ENCODE peak calls at places on chromosomes 2 and 18, in nine cellular contexts. W is lower lobe of right lung, A is Caco-2, X is dorsolateral prefrontal cortex, O is hepatocyte, J is bronchial epithelial cell, K is left lung, Q is PC-3, E is SJSA1. T is an unnamed sample.

GRCh38 chr18:48693625-48694262 is 154.9 kb downstream of the CTIF start:
- DNase-seq in A (no peak), J (no peak), E (peak; percentile 19), Q (no peak), X (no peak), O (no peak), K (no peak), W (no peak), T (no peak)

GRCh38 chr2:75102011-75102410 is 97.3 kb downstream of the TACR1 start:
- DNase-seq in W (no peak), J (no peak), O (no peak), Q (no peak), X (no peak), E (no peak), K (no peak), A (no peak), T (no peak)

GRCh38 chr2:85734015-85734414 is 19.8 kb upstream of the ATOH8 start:
- DNase-seq in A (no peak), E (no peak), W (no peak), J (no peak), X (no peak), O (no peak), Q (no peak), K (no peak), T (no peak)

GRCh38 chr2:37671013-37671815 is at the start of gene CDC42EP3:
- DNase-seq in O (peak; percentile 80), Q (peak; percentile 66), J (peak; percentile 41), W (peak; percentile 83), A (peak; percentile 86), X (peak; percentile 64), E (peak; percentile 73), K (peak; percentile 96), T (no peak)

GRCh38 chr2:236871500-236872001 is 214.1 kb upstream of the COPS8 start:
- DNase-seq in Q (peak; percentile 90), E (peak; percentile 95), W (peak; percentile 74), J (peak; percentile 100), O (peak; percentile 76), X (no peak), K (no peak), A (no peak), T (no peak)

GRCh38 chr2:119387381-119388129 is 20.8 kb downstream of the DBI start:
- DNase-seq in W (peak; percentile 88), A (no peak), O (peak; percentile 34), K (no peak), Q (no peak), X (peak; percentile 82), E (no peak), J (peak; percentile 77), T (no peak)

GRCh38 chr18:10912790-10913560 is 236.4 kb downstream of the PIEZO2 start:
- DNase-seq in J (no peak), O (peak; percentile 40), K (no peak), A (no peak), X (no peak), Q (no peak), E (peak; percentile 39), W (no peak), T (no peak)

GRCh38 chr2:63841254-63842022 is at the start of gene UGP2:
- DNase-seq in X (peak; percentile 85), O (peak; percentile 95), Q (peak; percentile 91), A (peak; percentile 95), J (peak; percentile 88), K (peak; percentile 96), E (peak; percentile 95), W (peak; percentile 94), T (peak; percentile 30)

DNA sequence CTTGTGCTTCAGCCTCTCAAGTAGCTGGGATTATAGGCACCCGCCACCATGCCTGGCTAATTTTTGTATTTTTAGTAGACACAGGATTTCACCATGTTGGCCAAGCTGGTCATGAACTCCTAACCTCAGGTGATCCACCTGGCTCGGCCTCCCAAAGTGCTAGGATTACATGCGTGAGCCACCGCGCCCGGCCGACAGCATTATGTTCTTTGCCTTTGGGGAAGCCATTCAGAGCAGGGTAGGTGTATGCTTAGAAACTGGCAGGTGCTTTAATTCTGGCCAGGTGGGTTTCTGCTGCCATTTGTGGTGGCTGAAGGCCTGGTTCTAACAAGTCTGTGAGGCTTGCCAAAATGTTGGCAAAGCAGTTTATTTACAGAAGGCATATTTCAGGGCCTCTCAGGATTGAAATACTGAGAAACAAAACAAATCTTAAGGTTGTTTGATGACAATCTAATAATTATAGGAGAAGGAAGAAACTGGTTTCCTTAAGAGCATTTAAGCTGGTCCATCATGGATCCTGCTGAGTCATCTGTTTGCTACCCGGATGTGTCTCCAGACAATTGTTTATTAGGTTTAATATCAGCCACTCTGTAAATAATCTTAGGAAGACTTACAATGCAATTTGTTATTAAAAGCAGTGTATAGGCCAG is 16.0 kb downstream of the SLC20A1 start:
- DNase-seq in A (no peak), Q (peak; percentile 63), J (peak; percentile 46), O (no peak), X (no peak), K (no peak), E (no peak), W (no peak), T (peak; percentile 97)
- H3K4me3 ChIP-seq in A (no peak overlapping the region), Q (no peak overlapping the region), J (no peak overlapping the region), O (no peak overlapping the region), X (no peak overlapping the region), K (no peak overlapping the region), E (no peak overlapping the region), W (no peak overlapping the region), T (no peak overlapping the region)

GRCh38 chr2:171785450-171785849 is 98.2 kb downstream of the DYNC1I2 start:
- DNase-seq in O (no peak), A (no peak), Q (no peak), J (no peak), W (no peak), X (no peak), K (no peak), E (no peak), T (no peak)

GRCh38 chr2:171789956-171790355 is 102.7 kb downstream of the DYNC1I2 start:
- DNase-seq in W (no peak), E (no peak), Q (no peak), O (no peak), J (no peak), A (no peak), K (no peak), X (no peak), T (no peak)

GRCh38 chr2:171788316-171788993 is 101.2 kb downstream of the DYNC1I2 start:
- DNase-seq in A (no peak), W (no peak), K (no peak), O (no peak), X (no peak), Q (no peak), E (no peak), J (no peak), T (peak; percentile 45)

GRCh38 chr2:171792157-171792556 is 101.9 kb downstream of the SLC25A12 start:
- DNase-seq in K (no peak), X (no peak), W (no peak), J (no peak), E (no peak), O (no peak), A (no peak), Q (no peak), T (no peak)

DNA sequence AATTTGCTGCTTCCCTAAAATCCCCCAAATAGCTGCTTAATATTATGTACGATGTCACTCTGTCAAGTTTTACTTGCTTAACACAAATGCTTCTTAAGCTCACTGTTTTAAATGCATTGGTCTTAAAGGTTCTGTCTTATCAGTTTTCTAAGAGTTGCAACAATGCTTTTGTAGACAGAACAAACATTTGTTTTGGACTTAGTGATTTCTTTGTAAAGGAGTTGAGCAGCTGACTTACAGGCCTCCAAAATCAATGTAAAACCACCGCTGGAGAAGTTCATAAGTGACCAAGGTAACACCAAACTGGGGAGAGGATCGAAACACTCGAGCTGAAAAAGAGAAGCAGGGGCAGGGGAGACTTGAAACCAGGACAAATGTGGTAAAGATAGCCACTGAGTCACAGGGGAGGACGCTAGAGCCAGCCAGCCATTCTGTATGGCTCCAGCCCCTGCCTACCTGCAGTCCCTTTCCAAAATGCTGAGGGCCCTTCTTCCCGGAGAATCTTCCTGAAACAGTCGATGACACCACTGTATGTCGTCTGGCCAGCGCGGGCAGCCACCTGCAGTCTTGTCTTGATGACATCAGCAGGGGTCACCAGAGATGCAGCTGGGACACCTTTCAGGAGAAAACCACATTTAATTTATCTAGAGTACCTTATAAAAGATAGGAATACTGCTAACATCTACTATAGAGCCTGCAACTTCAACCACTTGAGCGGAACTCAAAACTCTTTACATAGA is 100.2 kb downstream of the DYNC1I2 start:
- DNase-seq in X (no peak), A (peak; percentile 40), E (no peak), J (no peak), O (no peak), Q (no peak), K (no peak), W (no peak), T (no peak)
- H3K4me3 ChIP-seq in X (no peak overlapping the region), A (no peak overlapping the region), E (no peak overlapping the region), J (no peak overlapping the region), O (no peak overlapping the region), Q (no peak overlapping the region), K (no peak overlapping the region), W (no peak overlapping the region), T (no peak overlapping the region)

GRCh38 chr2:189639003-189639609 is 22.2 kb upstream of the ASNSD1 start:
- DNase-seq in O (peak; percentile 64), X (no peak), Q (no peak), J (no peak), K (no peak), A (peak; percentile 49), W (no peak), E (no peak), T (peak; percentile 63)

GRCh38 chr2:189633392-189633811 is 27.9 kb upstream of the ASNSD1 start:
- DNase-seq in K (peak; percentile 37), O (no peak), J (no peak), E (no peak), A (peak; percentile 33), X (no peak), W (no peak), Q (peak; percentile 49), T (no peak)

GRCh38 chr2:189638305-189639002 is 22.8 kb upstream of the ASNSD1 start:
- DNase-seq in J (no peak), W (no peak), X (no peak), A (no peak), Q (no peak), E (no peak), K (no peak), O (no peak), T (no peak)

GRCh38 chr2:189631849-189632248 is 29.4 kb upstream of the ASNSD1 start:
- DNase-seq in X (no peak), W (no peak), E (no peak), O (no peak), K (no peak), J (no peak), Q (no peak), A (no peak), T (no peak)

DNA sequence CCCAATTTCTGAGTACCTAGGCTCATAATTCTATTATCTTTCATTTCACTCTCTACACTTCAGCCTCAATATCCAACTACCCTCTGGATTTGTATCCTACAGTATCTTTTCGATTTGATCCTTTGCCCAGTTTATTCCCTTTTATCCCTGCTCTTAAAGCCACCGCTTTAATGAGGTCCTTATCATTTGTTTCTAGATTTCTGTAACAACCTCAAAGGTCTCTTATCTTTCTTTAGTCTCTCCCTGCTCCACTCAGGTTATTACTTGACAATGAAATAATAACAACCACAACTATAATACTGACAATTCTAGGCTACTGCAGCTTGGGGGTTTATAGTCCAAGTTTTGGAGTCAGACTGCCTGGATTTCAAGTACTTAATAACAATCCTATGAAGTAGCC is 25.9 kb upstream of the ASNSD1 start:
- DNase-seq in E (no peak), K (no peak), O (no peak), X (no peak), W (no peak), A (no peak), J (no peak), Q (no peak), T (no peak)
- H3K4me3 ChIP-seq in E (no peak overlapping the region), K (no peak overlapping the region), O (no peak overlapping the region), X (no peak overlapping the region), W (no peak overlapping the region), A (no peak overlapping the region), J (no peak overlapping the region), Q (no peak overlapping the region), T (no peak overlapping the region)

DNA sequence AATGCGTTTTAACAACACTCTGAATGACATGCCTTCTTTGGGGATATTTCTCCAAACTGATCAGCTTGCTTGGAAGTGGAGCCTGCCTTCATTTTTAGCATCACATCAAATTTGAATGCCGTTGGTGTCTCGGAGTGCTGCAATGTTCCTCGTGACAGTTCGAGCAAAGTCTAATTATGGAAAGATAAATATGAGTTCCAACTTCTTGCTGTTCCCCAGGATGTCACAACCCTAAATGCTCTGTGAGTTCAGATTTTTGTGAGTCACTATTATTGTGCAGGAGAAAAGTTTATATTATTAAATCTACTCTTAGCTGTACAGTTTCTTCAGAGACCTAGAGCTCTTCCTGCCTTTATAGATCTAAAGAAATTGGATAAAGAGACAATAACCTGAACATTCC is 330.0 kb downstream of the TDRD15 start:
- DNase-seq in J (no peak), O (no peak), K (no peak), E (no peak), X (no peak), Q (no peak), W (no peak), A (no peak), T (no peak)
- H3K4me3 ChIP-seq in J (no peak overlapping the region), O (no peak overlapping the region), K (no peak overlapping the region), E (no peak overlapping the region), X (no peak overlapping the region), Q (no peak overlapping the region), W (no peak overlapping the region), A (no peak overlapping the region), T (no peak overlapping the region)